ENCODE peak calls at places on chromosomes 6 and 20, in six cellular contexts. One of them, this sample, is unnamed.

GRCh38 chr6:153090241-153090930 is 40.7 kb downstream of the RGS17 start:
- DNase-seq in tibial nerve: no peak
- DNase-seq in upper lobe of left lung: no peak
- DNase-seq in GM12878: no peak
- DNase-seq in stomach: no peak
- DNase-seq in suprapubic skin: no peak
- DNase-seq in this sample: no peak

GRCh38 chr6:54236984-54237383 is 71.3 kb upstream of the TINAG start:
- DNase-seq in upper lobe of left lung: no peak
- DNase-seq in GM12878: no peak
- DNase-seq in stomach: no peak
- DNase-seq in suprapubic skin: no peak
- DNase-seq in tibial nerve: no peak
- DNase-seq in this sample: no peak

GRCh38 chr6:161215876-161216615 is 57.8 kb downstream of the AGPAT4 start:
- DNase-seq in upper lobe of left lung: no peak
- DNase-seq in stomach: no peak
- DNase-seq in tibial nerve: no peak
- DNase-seq in suprapubic skin: no peak
- DNase-seq in GM12878: no peak
- DNase-seq in this sample: no peak

GRCh38 chr20:8803065-8803464 is 265.8 kb upstream of the PLCB4 start:
- DNase-seq in GM12878: no peak
- DNase-seq in upper lobe of left lung: no peak
- DNase-seq in stomach: no peak
- DNase-seq in suprapubic skin: no peak
- DNase-seq in tibial nerve: no peak
- DNase-seq in this sample: no peak

GRCh38 chr6:45031601-45032000 is 296.5 kb upstream of the RUNX2 start:
- DNase-seq in suprapubic skin: no peak
- DNase-seq in GM12878: no peak
- DNase-seq in stomach: no peak
- DNase-seq in upper lobe of left lung: no peak
- DNase-seq in tibial nerve: no peak
- DNase-seq in this sample: no peak

GRCh38 chr6:66429220-66429619 is 722.2 kb upstream of the EYS start:
- DNase-seq in suprapubic skin: no peak
- DNase-seq in GM12878: no peak
- DNase-seq in stomach: no peak
- DNase-seq in tibial nerve: no peak
- DNase-seq in upper lobe of left lung: no peak
- DNase-seq in this sample: no peak

GRCh38 chr20:8244637-8245036 is 112.6 kb downstream of the PLCB1 start:
- DNase-seq in suprapubic skin: no peak
- DNase-seq in stomach: no peak
- DNase-seq in upper lobe of left lung: no peak
- DNase-seq in GM12878: no peak
- DNase-seq in tibial nerve: no peak
- DNase-seq in this sample: peak; percentile 76

GRCh38 chr6:12403946-12404647 is 113.9 kb downstream of the EDN1 start:
- DNase-seq in suprapubic skin: no peak
- DNase-seq in tibial nerve: no peak
- DNase-seq in GM12878: no peak
- DNase-seq in stomach: no peak
- DNase-seq in upper lobe of left lung: peak; percentile 1
- DNase-seq in this sample: no peak

GRCh38 chr20:34880095-34880680 is 3.8 kb downstream of the ACSS2 start:
- DNase-seq in upper lobe of left lung: no peak
- DNase-seq in GM12878: no peak
- DNase-seq in suprapubic skin: no peak
- DNase-seq in tibial nerve: no peak
- DNase-seq in stomach: no peak
- DNase-seq in this sample: no peak

GRCh38 chr6:128694303-128695009 is 174.1 kb upstream of the PTPRK start:
- DNase-seq in stomach: no peak
- DNase-seq in tibial nerve: no peak
- DNase-seq in GM12878: peak; percentile 24
- DNase-seq in suprapubic skin: no peak
- DNase-seq in upper lobe of left lung: no peak
- DNase-seq in this sample: no peak

GRCh38 chr20:48716086-48716485 is 111.7 kb downstream of the PREX1 start:
- DNase-seq in upper lobe of left lung: no peak
- DNase-seq in suprapubic skin: no peak
- DNase-seq in tibial nerve: no peak
- DNase-seq in GM12878: no peak
- DNase-seq in stomach: no peak
- DNase-seq in this sample: no peak

GRCh38 chr6:17505767-17506280 is 94.3 kb upstream of the FAM8A1 start:
- DNase-seq in upper lobe of left lung: no peak
- DNase-seq in stomach: no peak
- DNase-seq in suprapubic skin: no peak
- DNase-seq in tibial nerve: no peak
- DNase-seq in GM12878: no peak
- DNase-seq in this sample: no peak

GRCh38 chr6:107491059-107491609 is 1.2 kb downstream of the SOBP start:
- DNase-seq in suprapubic skin: no peak
- DNase-seq in stomach: peak; percentile 57
- DNase-seq in tibial nerve: peak; percentile 54
- DNase-seq in GM12878: no peak
- DNase-seq in upper lobe of left lung: peak; percentile 93
- DNase-seq in this sample: peak; percentile 91

GRCh38 chr20:20409326-20409725 is 41.4 kb downstream of the INSM1 start:
- DNase-seq in upper lobe of left lung: no peak
- DNase-seq in GM12878: no peak
- DNase-seq in suprapubic skin: no peak
- DNase-seq in tibial nerve: no peak
- DNase-seq in stomach: no peak
- DNase-seq in this sample: no peak

DNA sequence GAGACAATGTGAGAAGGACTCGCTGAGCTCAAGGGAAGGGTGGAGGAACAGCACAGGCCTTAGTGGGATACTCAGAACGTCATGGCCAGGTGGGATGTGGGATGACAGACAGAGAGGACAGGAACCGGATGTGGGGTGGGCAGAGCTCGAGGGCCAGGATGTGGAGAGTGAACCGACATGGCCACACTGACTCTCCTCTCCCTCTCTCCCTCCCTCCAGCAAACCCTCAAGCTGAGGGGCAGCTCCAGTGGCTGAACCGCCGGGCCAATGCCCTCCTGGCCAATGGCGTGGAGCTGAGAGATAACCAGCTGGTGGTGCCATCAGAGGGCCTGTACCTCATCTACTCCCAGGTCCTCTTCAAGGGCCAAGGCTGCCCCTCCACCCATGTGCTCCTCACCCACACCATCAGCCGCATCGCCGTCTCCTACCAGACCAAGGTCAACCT is 1.6 kb downstream of the TNF start:
- DNase-seq in GM12878: no peak
- DNase-seq in tibial nerve: no peak
- DNase-seq in suprapubic skin: no peak
- DNase-seq in stomach: peak; percentile 40
- DNase-seq in upper lobe of left lung: peak; percentile 43
- DNase-seq in this sample: no peak
- H3K4me1 ChIP-seq in GM12878: peaks cover 47% of the 10 kb centered on the region
- H3K4me1 ChIP-seq in tibial nerve: peaks cover 8% of the 10 kb centered on the region
- H3K4me1 ChIP-seq in suprapubic skin: peaks cover 16% of the 10 kb centered on the region
- H3K4me1 ChIP-seq in stomach: peaks cover 33% of the 10 kb centered on the region
- H3K4me1 ChIP-seq in upper lobe of left lung: peaks cover 8% of the 10 kb centered on the region
- H3K4me1 ChIP-seq in this sample: peaks cover 10% of the 10 kb centered on the region

DNA sequence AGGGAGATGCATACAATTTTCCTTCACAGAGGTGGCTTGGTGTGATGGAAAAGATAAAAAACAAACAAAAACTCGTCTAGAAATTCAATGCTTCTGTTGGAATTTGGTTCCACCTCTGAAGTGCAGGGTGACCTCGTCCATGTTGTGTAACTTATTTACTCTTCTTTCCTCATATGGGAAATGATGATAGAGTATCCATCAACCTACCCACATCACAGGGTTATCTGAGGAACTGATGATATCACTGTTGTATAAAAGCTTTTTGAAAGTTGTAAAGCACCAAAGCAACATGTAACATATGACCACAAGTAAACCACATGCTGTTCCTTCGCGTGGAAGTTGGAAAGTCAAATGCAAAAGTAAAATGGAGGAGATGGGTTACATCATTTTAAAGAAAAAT is 212.0 kb upstream of the SGK1 start:
- DNase-seq in stomach: no peak
- DNase-seq in GM12878: no peak
- DNase-seq in tibial nerve: no peak
- DNase-seq in suprapubic skin: no peak
- DNase-seq in upper lobe of left lung: no peak
- DNase-seq in this sample: no peak
- TF ChIP-seq EP300 in stomach: no peak
- TF ChIP-seq EP300 in GM12878: no peak
- TF ChIP-seq EP300 in tibial nerve: no peak
- TF ChIP-seq EP300 in suprapubic skin: no peak
- TF ChIP-seq EP300 in upper lobe of left lung: peak; percentile 81
- TF ChIP-seq EP300 in this sample: no peak

DNA sequence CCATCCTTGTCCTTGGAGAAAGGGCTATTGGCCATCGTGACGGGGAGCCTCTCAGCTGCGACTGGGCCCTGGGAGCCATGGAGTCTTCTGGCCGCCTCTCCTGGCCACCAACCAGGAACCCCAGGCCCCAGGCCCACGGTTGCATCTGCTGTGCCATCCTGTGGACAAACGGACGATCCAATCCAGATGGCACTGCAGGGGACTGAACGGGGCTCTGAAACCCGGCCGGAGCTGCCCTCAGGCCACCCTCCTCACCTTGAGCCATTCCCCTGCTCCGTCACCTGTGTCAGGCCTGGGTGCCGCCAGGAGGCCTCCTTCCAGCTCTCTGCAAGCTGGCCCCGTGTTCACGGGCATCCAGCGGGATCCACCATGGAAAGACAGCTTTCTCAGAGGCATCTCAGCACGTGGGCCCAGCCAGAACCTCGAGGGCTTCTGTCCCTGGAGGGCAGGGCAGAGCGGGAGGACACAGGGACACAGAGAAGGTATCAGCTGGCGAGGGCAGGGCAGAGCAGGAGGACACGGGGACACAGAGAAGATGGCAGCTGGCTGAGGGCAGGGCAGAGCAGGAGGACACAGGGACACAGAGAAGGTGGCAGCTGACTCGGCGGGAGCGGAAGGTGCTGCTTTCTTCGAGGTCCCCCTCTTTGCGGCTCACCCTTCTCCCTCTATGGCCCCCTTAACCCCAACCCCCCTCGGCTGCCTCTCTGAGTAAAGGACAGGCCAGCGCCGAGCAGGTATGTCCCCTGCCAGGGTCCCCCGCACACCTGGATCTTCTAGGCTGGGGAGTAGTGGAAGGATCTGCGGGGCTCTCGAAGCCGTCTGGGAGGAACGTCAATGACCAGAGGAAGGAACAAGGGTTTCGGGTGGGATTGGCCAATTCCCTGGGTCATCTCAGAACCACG is 28.8 kb upstream of the BHLHE23 start:
- DNase-seq in tibial nerve: no peak
- DNase-seq in stomach: no peak
- DNase-seq in upper lobe of left lung: peak; percentile 61
- DNase-seq in GM12878: no peak
- DNase-seq in suprapubic skin: no peak
- DNase-seq in this sample: peak; percentile 57
- H3K4me1 ChIP-seq in tibial nerve: no peaks in the 10 kb centered on the region
- H3K4me1 ChIP-seq in stomach: peaks cover 10% of the 10 kb centered on the region
- H3K4me1 ChIP-seq in upper lobe of left lung: no peaks in the 10 kb centered on the region
- H3K4me1 ChIP-seq in GM12878: peaks cover 3% of the 10 kb centered on the region
- H3K4me1 ChIP-seq in suprapubic skin: peaks cover 6% of the 10 kb centered on the region
- H3K4me1 ChIP-seq in this sample: no peaks in the 10 kb centered on the region

GRCh38 chr6:156379946-156380707 is 397.1 kb upstream of the ARID1B start:
- DNase-seq in suprapubic skin: no peak
- DNase-seq in tibial nerve: no peak
- DNase-seq in GM12878: no peak
- DNase-seq in upper lobe of left lung: no peak
- DNase-seq in stomach: no peak
- DNase-seq in this sample: no peak
- TF ChIP-seq EP300 in suprapubic skin: no peak
- TF ChIP-seq EP300 in tibial nerve: no peak
- TF ChIP-seq EP300 in GM12878: no peak
- TF ChIP-seq EP300 in upper lobe of left lung: no peak
- TF ChIP-seq EP300 in stomach: no peak
- TF ChIP-seq EP300 in this sample: no peak

DNA sequence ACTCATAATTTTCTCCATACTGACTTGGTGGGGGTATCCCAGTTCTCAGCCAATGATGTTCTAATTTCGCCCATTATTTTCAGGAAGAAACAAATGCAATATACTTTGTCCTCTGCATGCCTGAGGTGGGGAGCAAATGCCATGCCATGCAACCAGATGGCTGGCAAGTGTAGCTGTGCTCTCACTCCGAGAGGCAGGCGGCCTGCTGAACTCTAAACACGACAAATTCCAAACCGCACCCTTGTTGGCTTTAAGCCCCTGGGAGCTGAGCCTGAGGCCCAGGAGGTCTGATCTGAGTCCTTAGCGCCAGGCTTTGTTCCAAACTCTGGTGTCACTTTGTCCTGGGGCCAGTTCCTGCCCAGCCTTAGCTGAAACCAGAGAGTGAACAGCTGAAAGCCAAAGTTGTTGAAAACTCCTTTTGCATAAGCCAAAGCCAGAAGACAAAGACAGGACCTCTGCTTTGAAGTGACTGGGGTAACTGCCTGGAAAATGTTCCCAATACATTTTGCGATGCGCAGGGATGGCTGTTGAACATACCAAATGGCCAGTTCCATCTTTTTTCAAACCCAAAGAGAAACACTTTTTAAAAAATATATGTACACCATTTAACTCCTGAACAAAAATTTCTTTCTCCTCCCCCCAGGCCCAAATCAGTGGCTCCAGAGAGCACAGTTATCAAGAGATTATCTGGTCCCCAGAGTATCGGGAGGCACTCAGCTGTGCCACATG is 46.2 kb downstream of the TTI1 start:
- DNase-seq in tibial nerve: no peak
- DNase-seq in GM12878: no peak
- DNase-seq in stomach: peak; percentile 90
- DNase-seq in suprapubic skin: no peak
- DNase-seq in upper lobe of left lung: no peak
- DNase-seq in this sample: no peak
- H3K4me1 ChIP-seq in tibial nerve: peaks cover 15% of the 10 kb centered on the region
- H3K4me1 ChIP-seq in GM12878: peaks cover 25% of the 10 kb centered on the region
- H3K4me1 ChIP-seq in stomach: peaks cover 76% of the 10 kb centered on the region
- H3K4me1 ChIP-seq in suprapubic skin: peaks cover 25% of the 10 kb centered on the region
- H3K4me1 ChIP-seq in upper lobe of left lung: peaks cover 52% of the 10 kb centered on the region
- H3K4me1 ChIP-seq in this sample: peaks cover 21% of the 10 kb centered on the region

DNA sequence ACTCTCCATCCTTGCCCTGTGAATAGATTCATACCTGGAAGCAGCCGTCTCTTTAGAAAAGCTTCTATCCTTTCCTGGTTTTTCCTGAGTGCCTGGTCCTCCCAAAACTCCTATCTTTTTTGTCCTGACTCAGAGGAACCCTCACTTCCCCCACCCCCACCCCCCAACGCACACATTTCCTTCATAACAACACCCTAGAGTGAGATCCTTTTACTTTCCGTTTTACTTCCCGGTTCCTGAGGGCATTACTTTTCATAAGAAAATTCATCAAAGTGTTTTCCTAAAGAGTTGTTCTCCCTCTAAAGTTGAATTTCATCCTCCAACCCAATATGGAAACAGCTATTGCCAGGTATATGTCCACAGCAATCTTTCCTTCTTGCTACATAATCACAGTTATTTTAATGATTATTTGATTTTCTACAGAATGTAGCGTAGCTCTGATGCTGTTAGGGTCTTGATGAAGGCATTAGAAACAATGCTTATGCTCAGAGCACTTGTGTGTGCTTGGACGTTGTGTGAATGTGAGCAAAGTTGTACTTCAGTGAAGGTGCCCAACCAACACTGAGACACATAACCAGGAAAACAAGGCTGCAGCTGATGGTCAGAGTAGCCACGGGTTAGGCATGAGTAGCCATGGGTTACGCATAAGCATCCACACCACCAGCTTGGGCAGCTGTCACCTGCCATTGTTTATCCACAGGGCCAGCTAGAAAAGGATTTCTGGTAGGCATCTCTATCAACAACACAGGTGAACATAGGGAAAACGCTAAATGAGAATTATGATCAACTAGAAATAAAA is 326.8 kb downstream of the NRN1 start:
- DNase-seq in upper lobe of left lung: no peak
- DNase-seq in GM12878: no peak
- DNase-seq in stomach: no peak
- DNase-seq in tibial nerve: no peak
- DNase-seq in suprapubic skin: no peak
- DNase-seq in this sample: no peak
- TF ChIP-seq EP300 in upper lobe of left lung: no peak
- TF ChIP-seq EP300 in GM12878: no peak
- TF ChIP-seq EP300 in stomach: no peak
- TF ChIP-seq EP300 in tibial nerve: no peak
- TF ChIP-seq EP300 in suprapubic skin: no peak
- TF ChIP-seq EP300 in this sample: no peak

This sample was measured in sigmoid colon.